ENCODE peak calls at places on chromosomes 13 and 19, in four cellular contexts. R is dermis microvascular lymphatic vessel endothelial cell, G is GOT3, E is fibroblast of the aortic adventitia. M is an unnamed sample.

GRCh38 chr19:5690955-5691204 is 785 bp downstream of the RPL36 start:
- DNase-seq in R (no peak), G (no peak), E (no peak), M (peak)

GRCh38 chr19:11387154-11388034 is 3.3 kb upstream of the EPOR start:
- DNase-seq in R (no peak), G (no peak), E (no peak), M (peak)

GRCh38 chr13:40585911-40586471 is 80.5 kb downstream of the FOXO1 start:
- DNase-seq in R (no peak), G (no peak), E (no peak), M (no peak)

GRCh38 chr19:13153627-13154240 is 3.5 kb downstream of the IER2 start:
- DNase-seq in R (no peak), G (no peak), E (peak), M (peak)

GRCh38 chr13:24459234-24459633 is 53.3 kb downstream of the PARP4 start:
- DNase-seq in R (no peak), G (no peak), E (peak), M (peak)

GRCh38 chr19:1601613-1602064 is 3.6 kb downstream of the UQCR11 start:
- DNase-seq in R (no peak), G (no peak), E (no peak), M (no peak)

GRCh38 chr13:78382946-78383542 is 220.3 kb downstream of the POU4F1 start:
- DNase-seq in R (no peak), G (no peak), E (no peak), M (no peak)

GRCh38 chr13:48233097-48233885 is at the start of gene ITM2B:
- DNase-seq in R (peak), G (peak), E (peak), M (peak)

GRCh38 chr19:49335071-49335783 is at the start of gene CD37:
- DNase-seq in R (no peak), G (no peak), E (no peak), M (no peak)

M was measured in lung microvascular endothelial cell.